ENCODE peak calls at places on chromosomes 2 and 18, in eight cellular contexts. H is GM12865, N is pancreas, T is GM12864, G is tibial artery, R is A549, A is right atrium auricular region, P is transverse colon. Y is an unnamed sample.

GRCh38 chr18:3411854-3412268 is 38.1 kb upstream of the TGIF1 start:
- DNase-seq in N (no peak), H (no peak), P (peak), A (no peak), G (no peak), R (peak), T (no peak), Y (peak)

GRCh38 chr2:169619946-169620345 is 35.8 kb downstream of the PPIG start:
- DNase-seq in T (no peak), G (no peak), N (no peak), P (no peak), R (no peak), H (no peak), A (no peak), Y (no peak)

GRCh38 chr2:223262946-223263345 is 211.0 kb downstream of the KCNE4 start:
- DNase-seq in H (peak), A (no peak), P (no peak), T (no peak), R (no peak), G (no peak), N (no peak), Y (no peak)

GRCh38 chr2:19235308-19235707 is 123.1 kb downstream of the OSR1 start:
- DNase-seq in T (no peak), P (no peak), A (no peak), G (no peak), R (no peak), H (no peak), N (no peak), Y (no peak)

GRCh38 chr2:207504513-207505171 is 25.1 kb upstream of the CREB1 start:
- DNase-seq in N (no peak), T (no peak), R (no peak), P (no peak), G (peak), A (no peak), H (no peak), Y (peak)

GRCh38 chr2:178819992-178820391 is 12.8 kb upstream of the TTN start:
- DNase-seq in H (peak), A (no peak), T (peak), G (no peak), R (no peak), P (no peak), N (no peak), Y (no peak)

GRCh38 chr2:62304429-62305417 is 108.8 kb downstream of the B3GNT2 start:
- DNase-seq in G (peak), N (peak), T (no peak), P (peak), H (peak), A (peak), R (no peak), Y (no peak)

GRCh38 chr2:241852116-241852980 is 6.3 kb downstream of the PDCD1 start:
- DNase-seq in H (no peak), N (no peak), A (no peak), T (no peak), P (no peak), R (no peak), G (no peak), Y (no peak)

GRCh38 chr2:238462782-238463396 is 36.2 kb downstream of the ASB1 start:
- DNase-seq in R (peak), N (no peak), G (no peak), A (no peak), H (peak), P (no peak), T (peak), Y (peak)

GRCh38 chr2:222561817-222562424 is 94.0 kb downstream of the FARSB start:
- DNase-seq in N (peak), P (peak), T (peak), R (peak), A (no peak), H (peak), G (no peak), Y (peak)

GRCh38 chr2:210399440-210400041 is 77.0 kb downstream of the LANCL1 start:
- DNase-seq in N (no peak), G (no peak), H (peak), T (no peak), P (no peak), A (no peak), R (no peak), Y (peak)

GRCh38 chr2:203126971-203127370 is 111.8 kb upstream of the CYP20A1 start:
- DNase-seq in N (no peak), P (no peak), R (no peak), A (no peak), G (no peak), H (no peak), T (no peak), Y (peak)

GRCh38 chr2:667332-668000 is 9.7 kb downstream of the TMEM18 start:
- DNase-seq in H (no peak), A (no peak), P (no peak), G (no peak), R (peak), T (no peak), N (no peak), Y (no peak)

GRCh38 chr18:23871410-23871809 is 143.1 kb upstream of the TTC39C start:
- DNase-seq in G (no peak), N (no peak), A (no peak), R (no peak), P (peak), T (no peak), H (peak), Y (peak)

GRCh38 chr2:241252778-241253475 is 62.5 kb downstream of the HDLBP start:
- DNase-seq in P (no peak), A (no peak), H (no peak), N (no peak), T (no peak), G (no peak), R (no peak), Y (no peak)

GRCh38 chr2:215535125-215535668 is 99.3 kb upstream of the FN1 start:
- DNase-seq in T (no peak), A (no peak), R (no peak), N (no peak), P (no peak), G (no peak), H (no peak), Y (no peak)

GRCh38 chr2:28707592-28707991 is 44.0 kb upstream of the PPP1CB start:
- DNase-seq in R (no peak), T (no peak), P (no peak), N (no peak), A (no peak), H (no peak), G (no peak), Y (no peak)

GRCh38 chr18:74689251-74689650 is 91.6 kb downstream of the ZNF407 start:
- DNase-seq in A (no peak), G (no peak), R (no peak), P (no peak), N (no peak), T (no peak), H (no peak), Y (peak)

GRCh38 chr2:23566236-23567142 is 181.5 kb downstream of the KLHL29 start:
- DNase-seq in H (peak), A (no peak), T (no peak), G (no peak), P (no peak), R (peak), N (no peak), Y (peak)

GRCh38 chr18:76055025-76055424 is 440.0 kb downstream of the ZNF516 start:
- DNase-seq in G (no peak), P (no peak), R (no peak), H (no peak), T (no peak), A (no peak), N (no peak), Y (no peak)

GRCh38 chr18:55319517-55319905 is 268.5 kb downstream of the TCF4 start:
- DNase-seq in N (no peak), R (no peak), T (no peak), P (no peak), A (no peak), G (no peak), H (no peak), Y (no peak)
- TF ChIP-seq CTCF in N (no peak), R (no peak), T (no peak), P (no peak), A (no peak), G (no peak), H (no peak), Y (no peak)

GRCh38 chr2:184030245-184030644 is 568.1 kb upstream of the ZNF804A start:
- DNase-seq in T (no peak), P (no peak), G (no peak), H (no peak), A (no peak), R (no peak), N (no peak), Y (no peak)

GRCh38 chr2:184030978-184031377 is 567.4 kb upstream of the ZNF804A start:
- DNase-seq in N (no peak), T (no peak), H (peak), P (no peak), A (no peak), G (no peak), R (no peak), Y (no peak)

GRCh38 chr2:184026961-184027360 is 571.4 kb upstream of the ZNF804A start:
- DNase-seq in G (no peak), T (no peak), A (no peak), R (no peak), H (no peak), P (no peak), N (no peak), Y (no peak)

GRCh38 chr2:184032983-184033382 is 565.3 kb upstream of the ZNF804A start:
- DNase-seq in P (no peak), A (no peak), H (no peak), N (no peak), R (no peak), T (no peak), G (no peak), Y (no peak)

DNA sequence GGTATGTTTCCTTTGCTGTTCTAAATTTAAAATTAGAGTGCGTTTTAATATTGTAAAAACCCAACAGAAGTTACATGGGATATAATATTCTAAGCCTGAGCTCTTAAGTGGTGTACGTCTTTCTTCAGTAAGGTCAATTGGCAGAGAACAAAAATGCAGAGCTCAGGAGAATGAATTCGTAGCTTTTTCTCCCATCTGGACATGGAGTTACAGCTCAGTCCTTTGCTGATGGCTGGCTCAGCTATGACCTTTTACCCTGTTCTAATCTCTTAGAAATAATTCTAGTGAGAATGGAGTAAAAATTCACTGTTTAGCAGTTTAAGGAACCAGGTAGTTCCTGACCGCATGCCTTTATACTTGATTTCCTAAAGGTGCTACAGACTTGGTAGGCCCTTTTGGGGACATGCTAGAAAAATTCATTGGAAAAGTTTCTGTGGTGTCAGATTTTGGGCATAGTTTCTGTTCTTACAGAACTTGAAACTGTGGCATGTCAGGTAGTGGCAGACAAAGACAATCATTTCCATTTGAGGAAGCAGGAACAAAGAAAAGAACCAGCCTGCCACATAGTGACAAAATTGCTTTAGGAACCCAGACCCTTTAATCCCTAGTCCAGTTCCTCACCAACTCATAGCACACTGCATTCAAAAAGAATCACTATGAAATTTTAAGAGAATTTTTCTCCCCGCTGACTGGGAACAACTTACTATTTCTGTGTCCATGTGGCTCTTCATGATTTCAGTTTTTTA is 566.8 kb upstream of the ZNF804A start:
- DNase-seq in P (no peak), T (no peak), N (no peak), A (no peak), R (no peak), G (no peak), H (peak), Y (no peak)
- TF ChIP-seq CTCF in P (no peak), T (no peak), N (no peak), A (no peak), R (no peak), G (no peak), H (no peak), Y (no peak)

GRCh38 chr2:218980800-218981389 is 4.1 kb downstream of the FEV start:
- DNase-seq in N (no peak), T (no peak), P (no peak), A (no peak), R (no peak), G (no peak), H (no peak), Y (no peak)
- TF ChIP-seq CTCF in N (no peak), T (no peak), P (no peak), A (no peak), R (no peak), G (no peak), H (no peak), Y (no peak)

GRCh38 chr2:231361701-231362588 is 33.6 kb upstream of the B3GNT7 start:
- DNase-seq in N (no peak), G (peak), P (peak), H (peak), T (peak), R (no peak), A (no peak), Y (no peak)
- TF ChIP-seq CTCF in N (no peak), G (no peak), P (no peak), H (peak), T (peak), R (no peak), A (no peak), Y (no peak)